ENCODE peak calls at places on chromosome 21, in six cellular contexts. L, S, O, D, E and V are unnamed samples.

GRCh38 chr21:26833011-26833410 is 12.2 kb downstream of the ADAMTS1 start:
- DNase-seq in L (no peak), S (no peak), O (no peak), D (no peak), E (no peak), V (no peak)

GRCh38 chr21:31543191-31543590 is 116.3 kb upstream of the SOD1 start:
- DNase-seq in L (no peak), S (no peak), O (no peak), D (no peak), E (no peak), V (no peak)

GRCh38 chr21:38351176-38351959 is 94.6 kb downstream of the KCNJ15 start:
- DNase-seq in L (no peak), S (no peak), O (no peak), D (no peak), E (no peak), V (no peak)

GRCh38 chr21:17738171-17738953 is 80.8 kb downstream of the C21orf91 start:
- DNase-seq in L (no peak), S (no peak), O (no peak), D (no peak), E (no peak), V (no peak)

GRCh38 chr21:36783612-36784383 is 84.9 kb downstream of the SIM2 start:
- DNase-seq in L (no peak), S (no peak), O (no peak), D (peak), E (no peak), V (no peak)

GRCh38 chr21:42061195-42061865 is 9.8 kb upstream of the UMODL1 start:
- DNase-seq in L (no peak), S (no peak), O (no peak), D (no peak), E (no peak), V (no peak)

GRCh38 chr21:17931080-17931479 is 111.9 kb upstream of the C21orf91 start:
- DNase-seq in L (no peak), S (peak), O (no peak), D (no peak), E (no peak), V (no peak)

GRCh38 chr21:40757366-40757765 is 89.6 kb downstream of the DSCAM start:
- DNase-seq in L (no peak), S (no peak), O (no peak), D (no peak), E (no peak), V (no peak)

GRCh38 chr21:21730524-21730923 is 732.3 kb downstream of the NCAM2 start:
- DNase-seq in L (no peak), S (no peak), O (no peak), D (no peak), E (no peak), V (no peak)

GRCh38 chr21:44516828-44517174 is 23.2 kb downstream of the KRTAP10-1 start:
- DNase-seq in L (no peak), S (no peak), O (no peak), D (no peak), E (no peak), V (no peak)